ENCODE peak calls at places on chromosomes 1 and 21, in four cellular contexts. S, V, R and F are unnamed samples.
A peak's percentile ranks its signal among the peaks of the same experiment; 100 is the strongest.

GRCh38 chr1:91894036-91894761 is 8.2 kb upstream of the TGFBR3 start:
- DNase-seq in V (no peak), S (no peak), R (no peak), F (no peak)

GRCh38 chr1:113860891-113861290 is 10.6 kb downstream of the PTPN22 start:
- DNase-seq in S (no peak), R (no peak), V (peak; percentile 33), F (peak; percentile 23)

GRCh38 chr1:168687796-168688195 is 41.2 kb downstream of the DPT start:
- DNase-seq in V (no peak), R (no peak), S (no peak), F (no peak)

GRCh38 chr1:78297828-78298227 is 192.9 kb upstream of the PTGFR start:
- DNase-seq in V (no peak), R (no peak), S (no peak), F (no peak)

GRCh38 chr1:24720152-24720551 is 25.1 kb upstream of the CLIC4 start:
- DNase-seq in V (no peak), R (peak; percentile 42), S (no peak), F (no peak)

GRCh38 chr1:18632711-18633427 is 2.2 kb downstream of the PAX7 start:
- DNase-seq in S (no peak), R (no peak), V (no peak), F (no peak)

GRCh38 chr1:235708390-235708962 is 58.9 kb upstream of the GNG4 start:
- DNase-seq in S (no peak), V (peak; percentile 29), R (no peak), F (no peak)

GRCh38 chr1:39900662-39901485 is 843 bp downstream of the MYCL start:
- DNase-seq in V (no peak), R (peak; percentile 43), S (no peak), F (no peak)

GRCh38 chr21:39527664-39528381 is 76.1 kb downstream of the SH3BGR start:
- DNase-seq in V (no peak), R (peak; percentile 74), S (no peak), F (no peak)

GRCh38 chr1:59638172-59638800 is 176.5 kb upstream of the HOOK1 start:
- DNase-seq in V (peak; percentile 73), S (no peak), R (no peak), F (peak; percentile 62)

GRCh38 chr1:8422439-8423133 is 104.7 kb downstream of the SLC45A1 start:
- DNase-seq in V (no peak), R (no peak), S (peak; percentile 36), F (no peak)

GRCh38 chr1:51518730-51519047 is 377 bp downstream of the EPS15 start:
- DNase-seq in S (no peak), R (peak; percentile 76), V (no peak), F (no peak)

GRCh38 chr1:15008783-15009709 is 144.5 kb upstream of the TMEM51 start:
- DNase-seq in S (no peak), V (no peak), R (no peak), F (no peak)

GRCh38 chr1:76075188-76075489 is 593 bp downstream of the ST6GALNAC3 start:
- DNase-seq in S (no peak), R (no peak), V (no peak), F (no peak)
- H3K4me3 ChIP-seq in S (no peak overlapping the region), R (peak overlapping the region; percentile 70), V (peak overlapping the region; percentile 54), F (peak overlapping the region; percentile 83)

GRCh38 chr21:36551326-36551725 is 71.4 kb upstream of the CLDN14 start:
- DNase-seq in V (no peak), S (no peak), R (no peak), F (no peak)
- H3K4me3 ChIP-seq in V (no peak overlapping the region), S (no peak overlapping the region), R (no peak overlapping the region), F (no peak overlapping the region)

GRCh38 chr1:116571215-116571919 is 541 bp upstream of the CD58 start:
- DNase-seq in S (no peak), V (no peak), R (no peak), F (no peak)

GRCh38 chr1:116568925-116569490 is 1.8 kb downstream of the CD58 start:
- DNase-seq in S (no peak), V (no peak), R (no peak), F (no peak)

GRCh38 chr1:116572079-116572478 is 1.3 kb upstream of the CD58 start:
- DNase-seq in V (no peak), R (no peak), S (no peak), F (no peak)

GRCh38 chr1:116569776-116570357 is 959 bp downstream of the CD58 start:
- DNase-seq in R (peak; percentile 58), S (no peak), V (no peak), F (no peak)

GRCh38 chr1:116570358-116571214 is at the start of gene CD58:
- DNase-seq in V (no peak), S (peak; percentile 88), R (peak; percentile 91), F (no peak)
- H3K4me3 ChIP-seq in V (peak within 1 kb of the TSS; percentile 76), S (peak within 1 kb of the TSS; percentile 79), R (peak within 1 kb of the TSS; percentile 66), F (peak within 1 kb of the TSS; percentile 71)

GRCh38 chr1:176820292-176821056 is 344.0 kb downstream of the ASTN1 start:
- DNase-seq in R (no peak), S (no peak), V (no peak), F (no peak)
- H3K4me3 ChIP-seq in R (no peak overlapping the region), S (no peak overlapping the region), V (no peak overlapping the region), F (no peak overlapping the region)

GRCh38 chr1:44803312-44804095 is 3.3 kb downstream of the PLK3 start:
- DNase-seq in V (no peak), R (no peak), S (no peak), F (no peak)

GRCh38 chr1:44799770-44800584 is at the start of gene PLK3:
- DNase-seq in V (peak; percentile 95), S (peak; percentile 98), R (peak; percentile 98), F (peak; percentile 95)

GRCh38 chr1:44803062-44803311 is 2.8 kb downstream of the PLK3 start:
- DNase-seq in S (no peak), V (no peak), R (no peak), F (no peak)

GRCh38 chr1:44802306-44803061 is 2.3 kb downstream of the PLK3 start:
- DNase-seq in R (no peak), S (no peak), V (no peak), F (no peak)

DNA sequence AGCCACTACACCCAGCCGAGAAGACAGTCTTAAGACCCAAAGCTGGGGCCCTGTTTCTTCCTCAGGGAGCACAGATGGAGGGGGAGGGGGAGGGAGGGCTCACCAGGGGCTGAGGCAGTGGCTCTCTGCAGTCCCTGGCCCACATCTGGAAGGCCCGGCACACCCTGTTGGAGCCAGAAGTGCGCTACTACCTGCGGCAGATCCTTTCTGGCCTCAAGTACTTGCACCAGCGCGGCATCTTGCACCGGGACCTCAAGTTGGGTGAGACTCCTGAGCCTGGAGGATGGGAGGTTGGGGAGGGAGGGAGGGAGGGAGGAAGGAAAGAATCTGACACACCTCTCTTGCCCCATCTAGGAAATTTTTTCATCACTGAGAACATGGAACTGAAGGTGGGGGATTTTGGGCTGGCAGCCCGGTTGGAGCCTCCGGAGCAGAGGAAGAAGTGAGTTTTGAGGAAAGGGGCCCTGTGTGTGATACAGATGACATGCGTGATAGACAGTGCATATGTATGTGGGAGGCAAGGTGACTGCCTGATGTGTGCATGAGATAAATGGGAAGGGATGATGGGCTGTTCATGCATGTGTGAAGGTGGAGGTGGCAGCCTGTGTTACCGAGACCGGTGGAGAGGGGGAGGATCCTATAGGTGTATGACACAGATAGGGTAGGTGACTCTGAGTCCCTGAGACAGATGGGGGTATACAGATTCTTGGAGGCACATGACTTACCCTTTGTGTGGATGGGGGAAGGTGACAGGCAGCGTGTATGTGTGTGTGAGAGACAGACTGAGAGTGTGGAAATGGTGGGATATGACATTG is 1.5 kb downstream of the PLK3 start:
- DNase-seq in S (no peak), V (no peak), R (no peak), F (no peak)
- H3K4me3 ChIP-seq in S (peak overlapping the region; percentile 82), V (peak overlapping the region; percentile 97), R (peak overlapping the region; percentile 23), F (peak overlapping the region; percentile 77)

GRCh38 chr1:156102634-156103511 is 11.6 kb upstream of the LMNA start:
- DNase-seq in V (no peak), S (no peak), R (no peak), F (no peak)
- H3K4me3 ChIP-seq in V (peak overlapping the region; percentile 12), S (no peak overlapping the region), R (no peak overlapping the region), F (no peak overlapping the region)